ENCODE peak calls at places on chromosomes 5 and 9, in five cellular contexts. I, L, W, B and T are unnamed samples.

GRCh38 chr5:150422075-150422474 is 9.4 kb upstream of the CD74 start:
- DNase-seq in I (no peak), L (no peak), W (no peak), B (no peak), T (no peak)

GRCh38 chr5:159704160-159704559 is 212.1 kb upstream of the ADRA1B start:
- DNase-seq in I (peak; percentile 18), L (no peak), W (no peak), B (no peak), T (no peak)

GRCh38 chr9:16063241-16063591 is 510.4 kb downstream of the CCDC171 start:
- DNase-seq in I (no peak), L (no peak), W (no peak), B (no peak), T (no peak)

GRCh38 chr9:75700252-75700640 is 190.2 kb upstream of the PCSK5 start:
- DNase-seq in I (no peak), L (no peak), W (no peak), B (no peak), T (no peak)

GRCh38 chr5:113678924-113679575 is 165.6 kb downstream of the YTHDC2 start:
- DNase-seq in I (no peak), L (peak; percentile 28), W (peak; percentile 31), B (no peak), T (peak; percentile 13)

GRCh38 chr5:390571-391491 is 52.1 kb upstream of the EXOC3 start:
- DNase-seq in I (no peak), L (no peak), W (no peak), B (no peak), T (no peak)

GRCh38 chr9:97907051-97907450 is 15.2 kb downstream of the TRMO start:
- DNase-seq in I (no peak), L (no peak), W (no peak), B (no peak), T (no peak)

GRCh38 chr5:40074801-40075200 is 604.9 kb upstream of the PTGER4 start:
- DNase-seq in I (no peak), L (no peak), W (no peak), B (no peak), T (no peak)

GRCh38 chr5:102663771-102664530 is 91.2 kb upstream of the PAM start:
- DNase-seq in I (no peak), L (no peak), W (no peak), B (no peak), T (no peak)

GRCh38 chr9:72579880-72580570 is 58.6 kb downstream of the TMC1 start:
- DNase-seq in I (no peak), L (no peak), W (no peak), B (no peak), T (peak; percentile 50)

GRCh38 chr9:133699546-133699945 is 38.6 kb downstream of the SARDH start:
- DNase-seq in I (no peak), L (no peak), W (no peak), B (no peak), T (no peak)

GRCh38 chr5:33470544-33470943 is 29.8 kb downstream of the TARS1 start:
- DNase-seq in I (peak; percentile 51), L (no peak), W (peak; percentile 35), B (no peak), T (peak; percentile 28)

GRCh38 chr5:158135682-158136176 is 276.8 kb upstream of the CLINT1 start:
- DNase-seq in I (no peak), L (no peak), W (no peak), B (no peak), T (peak; percentile 47)

GRCh38 chr9:89854715-89855475 is 250.1 kb downstream of the GADD45G start:
- DNase-seq in I (no peak), L (no peak), W (no peak), B (no peak), T (no peak)